ENCODE peak calls at places on chromosomes 12 and 14, in six cellular contexts. L, Y, F, R, H and Z are unnamed samples.
A peak's percentile ranks its signal among the peaks of the same experiment; 100 is the strongest.

GRCh38 chr14:100297320-100298300 is 8.6 kb downstream of the SLC25A29 start:
- DNase-seq in L (no peak), F (peak; percentile 87), R (no peak), H (no peak), Y (no peak), Z (peak; percentile 36)

GRCh38 chr12:45468751-45469615 is 253.1 kb downstream of the ANO6 start:
- DNase-seq in H (no peak), F (no peak), Y (no peak), R (no peak), L (peak; percentile 21), Z (no peak)

GRCh38 chr12:2265461-2266167 is 212.8 kb downstream of the CACNA1C start:
- DNase-seq in H (no peak), R (no peak), Y (no peak), F (peak; percentile 94), L (no peak), Z (no peak)

GRCh38 chr12:110281549-110282342 is 699 bp downstream of the ATP2A2 start:
- DNase-seq in L (peak; percentile 70), R (no peak), H (peak; percentile 58), Y (no peak), F (peak; percentile 78), Z (peak; percentile 88)

GRCh38 chr12:106672308-106673085 is 89.7 kb downstream of the RFX4 start:
- DNase-seq in L (peak; percentile 61), R (no peak), H (no peak), F (no peak), Y (peak; percentile 85), Z (no peak)

GRCh38 chr12:21677622-21678277 is 20.1 kb upstream of the LDHB start:
- DNase-seq in Y (no peak), F (no peak), L (no peak), H (no peak), R (no peak), Z (no peak)

GRCh38 chr14:64768401-64769095 is 64.3 kb downstream of the PLEKHG3 start:
- DNase-seq in Y (peak; percentile 20), L (peak; percentile 73), R (no peak), F (no peak), H (no peak), Z (no peak)

GRCh38 chr12:113322353-113322752 is 12.6 kb downstream of the SLC8B1 start:
- DNase-seq in L (no peak), R (no peak), H (peak; percentile 91), Y (no peak), F (peak; percentile 83), Z (no peak)

GRCh38 chr14:55412686-55413085 is 1.1 kb upstream of the ATG14 start:
- DNase-seq in H (peak; percentile 99), F (peak; percentile 63), Y (no peak), L (no peak), R (no peak), Z (peak; percentile 22)

GRCh38 chr12:18546399-18546798 is 191.4 kb downstream of the PLCZ1 start:
- DNase-seq in R (no peak), H (peak; percentile 70), F (peak; percentile 66), Y (no peak), L (no peak), Z (peak; percentile 32)

GRCh38 chr14:91293281-91293680 is 48.8 kb upstream of the GPR68 start:
- DNase-seq in L (no peak), H (no peak), Y (no peak), F (no peak), R (no peak), Z (no peak)
- H3K27ac ChIP-seq in L (no peak overlapping the region), H (no peak overlapping the region), Y (no peak overlapping the region), F (no peak overlapping the region), R (no peak overlapping the region), Z (no peak overlapping the region)

GRCh38 chr14:68314642-68315041 is 478.2 kb downstream of the ZFP36L1 start:
- DNase-seq in H (no peak), L (no peak), Y (no peak), R (no peak), F (no peak), Z (no peak)
- TF ChIP-seq EZH2phosphoT487 in H (no peak), L (no peak), Y (no peak), R (no peak), F (no peak), Z (no peak)

GRCh38 chr12:132029503-132030300 is 80.0 kb downstream of the EP400 start:
- DNase-seq in F (no peak), H (peak; percentile 40), Y (no peak), R (no peak), L (peak; percentile 35), Z (no peak)
- H2AFZ ChIP-seq in F (no peak overlapping the region), H (no peak overlapping the region), Y (no peak overlapping the region), R (no peak overlapping the region), L (no peak overlapping the region), Z (no peak overlapping the region)

DNA sequence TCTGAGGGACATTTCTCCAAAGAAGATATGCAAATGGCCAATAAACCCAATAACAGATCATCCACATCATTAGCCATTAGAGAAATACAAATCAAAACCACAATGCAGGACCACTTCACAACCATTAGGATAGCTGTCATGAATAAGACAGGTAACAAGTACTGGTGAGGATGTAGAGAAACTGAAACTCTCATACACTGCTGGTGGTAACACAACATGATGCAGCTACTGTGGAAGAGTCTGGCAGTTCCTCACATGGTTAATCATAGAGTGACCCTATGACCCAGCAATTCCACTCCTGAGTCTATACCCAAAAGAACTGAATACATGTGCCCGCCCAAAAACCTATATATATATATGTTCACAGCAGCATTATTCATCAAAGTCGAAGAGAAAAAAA is 39.0 kb downstream of the TTC9 start:
- DNase-seq in H (no peak), L (no peak), F (no peak), Y (no peak), R (no peak), Z (no peak)
- H3K27ac ChIP-seq in H (no peak overlapping the region), L (no peak overlapping the region), F (no peak overlapping the region), Y (no peak overlapping the region), R (no peak overlapping the region), Z (no peak overlapping the region)

GRCh38 chr14:38481939-38482678 is 226.2 kb upstream of the CLEC14A start:
- DNase-seq in F (peak; percentile 86), R (no peak), Y (no peak), L (peak; percentile 5), H (peak; percentile 66), Z (peak; percentile 4)
- TF ChIP-seq EZH2phosphoT487 in F (no peak), R (no peak), Y (no peak), L (no peak), H (no peak), Z (no peak)

GRCh38 chr14:69263364-69263763 is 3.4 kb downstream of the GALNT16 start:
- DNase-seq in L (no peak), H (peak; percentile 60), Y (no peak), R (no peak), F (peak; percentile 98), Z (no peak)

GRCh38 chr14:69260979-69261605 is 1.1 kb downstream of the GALNT16 start:
- DNase-seq in R (no peak), H (peak; percentile 37), L (peak; percentile 79), F (peak; percentile 25), Y (peak; percentile 79), Z (peak; percentile 76)

GRCh38 chr14:69260246-69260978 is 454 bp downstream of the GALNT16 start:
- DNase-seq in Y (peak; percentile 89), L (peak; percentile 88), H (no peak), F (peak; percentile 59), R (no peak), Z (peak; percentile 61)

GRCh38 chr14:69262516-69262915 is 2.6 kb downstream of the GALNT16 start:
- DNase-seq in Y (peak; percentile 60), H (no peak), L (peak; percentile 30), R (no peak), F (no peak), Z (no peak)

GRCh38 chr14:69261761-69262331 is 1.9 kb downstream of the GALNT16 start:
- DNase-seq in F (peak; percentile 55), Y (peak; percentile 42), H (no peak), L (peak; percentile 39), R (no peak), Z (peak; percentile 64)
- H2AFZ ChIP-seq in F (no peak overlapping the region), Y (peak overlapping the region; percentile 92), H (no peak overlapping the region), L (peak overlapping the region; percentile 98), R (no peak overlapping the region), Z (peak overlapping the region; percentile 93)

GRCh38 chr12:92130999-92131398 is 14.6 kb downstream of the BTG1 start:
- DNase-seq in H (no peak), L (no peak), Y (no peak), F (no peak), R (no peak), Z (no peak)

GRCh38 chr12:92128612-92129011 is 17.0 kb downstream of the BTG1 start:
- DNase-seq in F (no peak), Y (no peak), L (no peak), H (no peak), R (no peak), Z (no peak)

GRCh38 chr12:92132282-92132681 is 13.4 kb downstream of the BTG1 start:
- DNase-seq in L (no peak), R (no peak), H (no peak), Y (no peak), F (no peak), Z (no peak)

GRCh38 chr12:92133166-92133565 is 12.5 kb downstream of the BTG1 start:
- DNase-seq in F (no peak), R (no peak), H (no peak), L (no peak), Y (no peak), Z (no peak)

GRCh38 chr12:92129609-92130008 is 16.0 kb downstream of the BTG1 start:
- DNase-seq in L (no peak), F (no peak), R (no peak), H (no peak), Y (no peak), Z (no peak)
- H3K27ac ChIP-seq in L (no peak overlapping the region), F (no peak overlapping the region), R (no peak overlapping the region), H (no peak overlapping the region), Y (no peak overlapping the region), Z (no peak overlapping the region)

GRCh38 chr14:58272589-58273372 is 25.6 kb upstream of the ARID4A start:
- DNase-seq in L (peak; percentile 24), F (peak; percentile 65), R (no peak), Y (no peak), H (peak; percentile 70), Z (peak; percentile 72)

GRCh38 chr14:58275527-58276190 is 22.7 kb upstream of the ARID4A start:
- DNase-seq in F (no peak), H (no peak), Y (no peak), L (no peak), R (no peak), Z (no peak)

GRCh38 chr14:58276208-58276607 is 22.1 kb upstream of the ARID4A start:
- DNase-seq in L (no peak), H (no peak), Y (no peak), R (no peak), F (no peak), Z (no peak)

GRCh38 chr14:58270628-58271027 is 26.0 kb downstream of the PSMA3 start:
- DNase-seq in L (no peak), Y (no peak), H (peak; percentile 56), F (no peak), R (no peak), Z (no peak)
- TF ChIP-seq EZH2phosphoT487 in L (no peak), Y (no peak), H (no peak), F (no peak), R (no peak), Z (no peak)

DNA sequence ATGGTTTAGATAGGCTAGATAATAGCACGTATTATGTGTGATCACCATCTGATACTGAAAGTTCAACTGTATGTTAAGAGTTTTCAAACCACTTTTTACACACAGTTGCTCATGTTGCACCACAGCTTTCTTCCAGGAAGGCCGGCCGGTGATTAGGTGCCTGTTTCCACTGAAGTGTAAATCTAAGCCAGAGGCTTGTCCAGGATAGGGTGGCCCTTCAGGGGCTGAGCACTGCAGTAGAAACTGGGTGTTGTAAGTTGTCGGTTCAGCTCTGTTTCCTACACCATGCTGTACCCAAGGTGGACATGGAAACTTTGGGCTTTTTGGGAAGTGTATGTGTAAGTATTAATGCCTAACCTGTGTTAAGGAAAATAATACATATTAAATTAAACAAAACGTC is 30.7 kb downstream of the TDP1 start:
- DNase-seq in H (no peak), F (no peak), Y (no peak), R (no peak), L (peak; percentile 13), Z (no peak)
- H2AFZ ChIP-seq in H (no peak overlapping the region), F (no peak overlapping the region), Y (no peak overlapping the region), R (no peak overlapping the region), L (no peak overlapping the region), Z (no peak overlapping the region)